ENCODE peak calls at places on chromosomes 13 and 19, in eight cellular contexts. One of them, this sample, is unnamed. For H3K4me1, the result is how much of the 10 kb centered on the place peaks cover.

GRCh38 chr13:111515648-111516047 is 195.2 kb downstream of the TEX29 start:
- DNase-seq in MM.1S: no peak
- DNase-seq in endothelial cell of umbilical vein: no peak
- DNase-seq in A549: no peak
- DNase-seq in neural progenitor cell: no peak
- DNase-seq in GM23338: no peak
- DNase-seq in mesendoderm: no peak
- DNase-seq in PC-3: no peak
- DNase-seq in this sample: no peak

GRCh38 chr19:1250374-1251232 is 2.2 kb downstream of the MIDN start:
- DNase-seq in mesendoderm: peak
- DNase-seq in MM.1S: no peak
- DNase-seq in neural progenitor cell: peak
- DNase-seq in A549: peak
- DNase-seq in GM23338: peak
- DNase-seq in PC-3: no peak
- DNase-seq in endothelial cell of umbilical vein: peak
- DNase-seq in this sample: no peak

GRCh38 chr19:2288743-2289713 is 7.1 kb upstream of the PEAK3 start:
- DNase-seq in mesendoderm: no peak
- DNase-seq in PC-3: no peak
- DNase-seq in MM.1S: no peak
- DNase-seq in neural progenitor cell: no peak
- DNase-seq in A549: no peak
- DNase-seq in endothelial cell of umbilical vein: no peak
- DNase-seq in GM23338: peak
- DNase-seq in this sample: no peak

GRCh38 chr13:42001580-42001979 is 40.7 kb upstream of the VWA8 start:
- DNase-seq in A549: peak
- DNase-seq in MM.1S: no peak
- DNase-seq in neural progenitor cell: peak
- DNase-seq in mesendoderm: peak
- DNase-seq in PC-3: peak
- DNase-seq in endothelial cell of umbilical vein: no peak
- DNase-seq in GM23338: peak
- DNase-seq in this sample: no peak

GRCh38 chr19:15991602-15992001 is 42.8 kb downstream of the OR10H4 start:
- DNase-seq in A549: no peak
- DNase-seq in endothelial cell of umbilical vein: no peak
- DNase-seq in MM.1S: no peak
- DNase-seq in mesendoderm: no peak
- DNase-seq in PC-3: no peak
- DNase-seq in GM23338: no peak
- DNase-seq in neural progenitor cell: no peak
- DNase-seq in this sample: no peak

GRCh38 chr19:18507727-18508440 is 14.0 kb downstream of the ELL start:
- DNase-seq in GM23338: no peak
- DNase-seq in endothelial cell of umbilical vein: peak
- DNase-seq in PC-3: no peak
- DNase-seq in MM.1S: no peak
- DNase-seq in neural progenitor cell: no peak
- DNase-seq in A549: no peak
- DNase-seq in mesendoderm: no peak
- DNase-seq in this sample: no peak

GRCh38 chr13:52455677-52456041 is 381 bp downstream of the CKAP2 start:
- DNase-seq in PC-3: peak
- DNase-seq in endothelial cell of umbilical vein: peak
- DNase-seq in GM23338: peak
- DNase-seq in A549: peak
- DNase-seq in mesendoderm: peak
- DNase-seq in MM.1S: peak
- DNase-seq in neural progenitor cell: peak
- DNase-seq in this sample: peak

GRCh38 chr13:94362411-94362909 is 117.0 kb downstream of the DCT start:
- DNase-seq in PC-3: peak
- DNase-seq in mesendoderm: peak
- DNase-seq in A549: peak
- DNase-seq in MM.1S: peak
- DNase-seq in neural progenitor cell: peak
- DNase-seq in endothelial cell of umbilical vein: peak
- DNase-seq in GM23338: peak
- DNase-seq in this sample: peak

GRCh38 chr19:15397782-15398181 is 18.2 kb upstream of the AKAP8 start:
- DNase-seq in mesendoderm: no peak
- DNase-seq in GM23338: no peak
- DNase-seq in endothelial cell of umbilical vein: no peak
- DNase-seq in neural progenitor cell: no peak
- DNase-seq in A549: no peak
- DNase-seq in MM.1S: no peak
- DNase-seq in PC-3: no peak
- DNase-seq in this sample: no peak

GRCh38 chr19:50415661-50416033 is 3.1 kb upstream of the SPIB start:
- DNase-seq in A549: no peak
- DNase-seq in GM23338: peak
- DNase-seq in neural progenitor cell: no peak
- DNase-seq in endothelial cell of umbilical vein: no peak
- DNase-seq in PC-3: no peak
- DNase-seq in mesendoderm: no peak
- DNase-seq in MM.1S: peak
- DNase-seq in this sample: no peak

GRCh38 chr13:108322206-108322824 is 52.8 kb downstream of the TNFSF13B start:
- DNase-seq in endothelial cell of umbilical vein: peak
- DNase-seq in neural progenitor cell: peak
- DNase-seq in GM23338: peak
- DNase-seq in A549: peak
- DNase-seq in PC-3: peak
- DNase-seq in mesendoderm: peak
- DNase-seq in MM.1S: peak
- DNase-seq in this sample: no peak

GRCh38 chr13:111216166-111216960 is 101.3 kb downstream of the ARHGEF7 start:
- DNase-seq in MM.1S: no peak
- DNase-seq in mesendoderm: peak
- DNase-seq in endothelial cell of umbilical vein: no peak
- DNase-seq in PC-3: peak
- DNase-seq in A549: peak
- DNase-seq in neural progenitor cell: peak
- DNase-seq in GM23338: peak
- DNase-seq in this sample: no peak

GRCh38 chr19:46423194-46423593 is 5.5 kb downstream of the PNMA8C start:
- DNase-seq in PC-3: no peak
- DNase-seq in GM23338: no peak
- DNase-seq in mesendoderm: no peak
- DNase-seq in A549: no peak
- DNase-seq in neural progenitor cell: no peak
- DNase-seq in MM.1S: no peak
- DNase-seq in endothelial cell of umbilical vein: no peak
- DNase-seq in this sample: no peak

GRCh38 chr13:44930907-44931676 is 58.2 kb downstream of the NUFIP1 start:
- DNase-seq in GM23338: peak
- DNase-seq in endothelial cell of umbilical vein: no peak
- DNase-seq in neural progenitor cell: peak
- DNase-seq in PC-3: peak
- DNase-seq in MM.1S: no peak
- DNase-seq in A549: no peak
- DNase-seq in mesendoderm: peak
- DNase-seq in this sample: peak

GRCh38 chr19:2345794-2346663 is 14.0 kb upstream of the TMPRSS9 start:
- DNase-seq in endothelial cell of umbilical vein: peak
- DNase-seq in neural progenitor cell: no peak
- DNase-seq in mesendoderm: no peak
- DNase-seq in MM.1S: no peak
- DNase-seq in PC-3: no peak
- DNase-seq in A549: no peak
- DNase-seq in GM23338: no peak
- DNase-seq in this sample: no peak

GRCh38 chr19:21908066-21908465 is 72.1 kb upstream of the ZNF43 start:
- DNase-seq in A549: no peak
- DNase-seq in mesendoderm: no peak
- DNase-seq in PC-3: no peak
- DNase-seq in MM.1S: no peak
- DNase-seq in neural progenitor cell: no peak
- DNase-seq in GM23338: no peak
- DNase-seq in endothelial cell of umbilical vein: no peak
- DNase-seq in this sample: no peak

GRCh38 chr19:13060964-13061927 is 41.4 kb downstream of the LYL1 start:
- DNase-seq in mesendoderm: peak
- DNase-seq in endothelial cell of umbilical vein: peak
- DNase-seq in neural progenitor cell: peak
- DNase-seq in A549: peak
- DNase-seq in MM.1S: peak
- DNase-seq in PC-3: peak
- DNase-seq in GM23338: peak
- DNase-seq in this sample: peak

GRCh38 chr19:41813911-41814310 is 17.5 kb downstream of the CEACAM3 start:
- DNase-seq in PC-3: no peak
- DNase-seq in mesendoderm: no peak
- DNase-seq in endothelial cell of umbilical vein: no peak
- DNase-seq in GM23338: no peak
- DNase-seq in A549: no peak
- DNase-seq in neural progenitor cell: no peak
- DNase-seq in MM.1S: no peak
- DNase-seq in this sample: no peak

GRCh38 chr13:51674276-51674675 is 90.0 kb downstream of the WDFY2 start:
- DNase-seq in GM23338: peak
- DNase-seq in neural progenitor cell: peak
- DNase-seq in mesendoderm: peak
- DNase-seq in MM.1S: no peak
- DNase-seq in A549: no peak
- DNase-seq in PC-3: peak
- DNase-seq in endothelial cell of umbilical vein: no peak
- DNase-seq in this sample: peak

GRCh38 chr19:799076-799881 is 2.0 kb downstream of the PTBP1 start:
- DNase-seq in neural progenitor cell: peak
- DNase-seq in endothelial cell of umbilical vein: peak
- DNase-seq in GM23338: peak
- DNase-seq in PC-3: peak
- DNase-seq in mesendoderm: peak
- DNase-seq in MM.1S: no peak
- DNase-seq in A549: no peak
- DNase-seq in this sample: no peak

GRCh38 chr13:113448885-113449692 is 4.2 kb downstream of the ADPRHL1 start:
- DNase-seq in mesendoderm: no peak
- DNase-seq in GM23338: no peak
- DNase-seq in endothelial cell of umbilical vein: no peak
- DNase-seq in neural progenitor cell: no peak
- DNase-seq in MM.1S: no peak
- DNase-seq in A549: peak
- DNase-seq in PC-3: peak
- DNase-seq in this sample: peak

GRCh38 chr13:73061478-73062275 is 2.9 kb downstream of the KLF5 start:
- DNase-seq in A549: no peak
- DNase-seq in PC-3: no peak
- DNase-seq in neural progenitor cell: no peak
- DNase-seq in MM.1S: no peak
- DNase-seq in GM23338: peak
- DNase-seq in mesendoderm: peak
- DNase-seq in endothelial cell of umbilical vein: no peak
- DNase-seq in this sample: peak
- H3K4me2 ChIP-seq in A549: peak
- H3K4me2 ChIP-seq in PC-3: peak
- H3K4me2 ChIP-seq in neural progenitor cell: no peak
- H3K4me2 ChIP-seq in MM.1S: no peak
- H3K4me2 ChIP-seq in GM23338: peak
- H3K4me2 ChIP-seq in mesendoderm: no peak
- H3K4me2 ChIP-seq in endothelial cell of umbilical vein: no peak
- H3K4me2 ChIP-seq in this sample: peak

DNA sequence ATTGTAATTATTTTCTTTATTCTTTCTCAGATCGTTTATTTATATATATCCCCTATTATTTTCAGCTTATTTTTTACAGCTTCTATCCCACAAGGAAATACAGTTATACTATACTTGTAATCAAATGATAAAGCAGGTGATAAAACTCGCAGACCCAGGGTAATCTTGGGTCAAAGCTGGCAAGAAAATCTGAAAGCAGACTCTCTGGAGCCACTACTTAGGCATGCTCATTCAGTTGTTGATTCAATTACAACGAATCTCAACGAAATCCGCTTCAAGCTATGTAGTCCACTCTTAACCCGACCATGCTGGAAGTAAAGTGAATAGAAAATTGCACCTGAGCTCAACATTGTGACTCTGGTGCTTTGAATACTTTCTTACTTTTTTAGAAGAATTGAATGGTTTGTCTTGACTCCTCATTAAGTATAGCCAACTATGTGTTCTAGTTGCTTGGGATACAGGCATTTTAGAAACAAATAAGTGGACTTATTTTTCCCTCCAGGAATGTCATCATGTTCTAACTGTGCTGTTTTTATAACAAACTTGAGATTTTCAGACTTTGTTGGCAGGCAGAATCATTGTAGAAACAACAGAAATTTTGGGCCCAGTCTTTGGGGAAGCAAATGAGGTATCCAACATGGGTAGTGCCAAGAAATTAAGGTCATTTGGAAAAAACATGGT is 21.4 kb downstream of the ESD start:
- DNase-seq in A549: no peak
- DNase-seq in PC-3: no peak
- DNase-seq in endothelial cell of umbilical vein: no peak
- DNase-seq in neural progenitor cell: no peak
- DNase-seq in mesendoderm: peak
- DNase-seq in MM.1S: no peak
- DNase-seq in GM23338: no peak
- DNase-seq in this sample: no peak
- H3K27ac ChIP-seq in A549: no peak
- H3K27ac ChIP-seq in PC-3: no peak
- H3K27ac ChIP-seq in endothelial cell of umbilical vein: no peak
- H3K27ac ChIP-seq in neural progenitor cell: no peak
- H3K27ac ChIP-seq in mesendoderm: no peak
- H3K27ac ChIP-seq in MM.1S: no peak
- H3K27ac ChIP-seq in GM23338: no peak
- H3K27ac ChIP-seq in this sample: no peak

DNA sequence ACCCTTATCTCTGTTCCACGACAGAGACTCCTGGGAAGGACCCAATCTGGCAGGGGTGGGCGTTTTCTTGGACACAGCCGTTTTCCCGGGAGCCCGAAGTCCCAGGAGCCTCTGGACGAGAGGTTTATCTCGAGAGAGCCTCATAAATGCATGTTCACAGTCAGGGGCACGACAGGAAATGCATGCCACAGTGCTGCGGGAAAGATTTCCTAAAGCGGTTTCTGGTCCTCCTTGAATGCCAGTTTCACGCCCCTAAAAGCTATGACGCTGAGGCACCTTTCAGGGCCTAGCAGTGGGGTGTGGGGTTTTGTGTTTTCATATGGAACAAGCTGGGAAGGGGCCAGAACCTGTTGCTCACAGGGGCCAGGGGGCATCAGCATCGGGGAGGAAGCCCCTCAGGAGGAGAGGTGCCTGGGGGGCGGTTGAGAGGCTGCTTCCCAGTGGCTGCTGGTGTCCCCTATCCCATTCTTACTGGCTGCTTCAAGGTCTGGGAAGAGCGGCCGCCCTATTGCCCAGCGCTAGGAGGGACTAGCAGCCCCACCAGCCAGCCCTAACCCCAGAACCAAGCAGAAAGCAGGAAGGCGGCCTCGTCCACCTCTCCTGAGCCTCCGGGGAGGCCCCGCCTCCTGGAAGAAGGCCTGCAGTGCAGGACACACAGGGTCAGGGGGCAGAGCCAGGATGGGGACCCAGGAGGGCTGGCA is 157.0 kb downstream of the KDM4B start:
- DNase-seq in PC-3: no peak
- DNase-seq in endothelial cell of umbilical vein: no peak
- DNase-seq in neural progenitor cell: peak
- DNase-seq in MM.1S: no peak
- DNase-seq in mesendoderm: peak
- DNase-seq in A549: no peak
- DNase-seq in GM23338: peak
- DNase-seq in this sample: no peak
- H3K4me1 ChIP-seq in PC-3: under half
- H3K4me1 ChIP-seq in endothelial cell of umbilical vein: under half
- H3K4me1 ChIP-seq in neural progenitor cell: half or more
- H3K4me1 ChIP-seq in MM.1S: under half
- H3K4me1 ChIP-seq in mesendoderm: under half
- H3K4me1 ChIP-seq in A549: under half
- H3K4me1 ChIP-seq in GM23338: under half
- H3K4me1 ChIP-seq in this sample: under half

GRCh38 chr13:49356224-49356623 is 87.6 kb downstream of the CAB39L start:
- DNase-seq in GM23338: no peak
- DNase-seq in MM.1S: no peak
- DNase-seq in endothelial cell of umbilical vein: no peak
- DNase-seq in PC-3: peak
- DNase-seq in mesendoderm: no peak
- DNase-seq in neural progenitor cell: no peak
- DNase-seq in A549: no peak
- DNase-seq in this sample: no peak
- H3K4me2 ChIP-seq in GM23338: no peak
- H3K4me2 ChIP-seq in MM.1S: no peak
- H3K4me2 ChIP-seq in endothelial cell of umbilical vein: no peak
- H3K4me2 ChIP-seq in PC-3: no peak
- H3K4me2 ChIP-seq in mesendoderm: no peak
- H3K4me2 ChIP-seq in neural progenitor cell: no peak
- H3K4me2 ChIP-seq in A549: no peak
- H3K4me2 ChIP-seq in this sample: no peak